ENCODE peak calls at places on chromosomes 3 and 15, in ten cellular contexts. Z, R, V, F, X, J, T, A, S and W are unnamed samples.

GRCh38 chr15:81152799-81153198 is 18.7 kb downstream of the CFAP161 start:
- DNase-seq in Z (no peak), R (no peak), V (no peak), F (no peak), X (no peak), J (no peak), T (no peak), A (no peak), S (no peak), W (no peak)

GRCh38 chr15:63638828-63639227 is 41.6 kb downstream of the FBXL22 start:
- DNase-seq in Z (no peak), R (no peak), V (no peak), F (no peak), X (no peak), J (no peak), T (no peak), A (no peak), S (no peak), W (no peak)

GRCh38 chr15:99076555-99077308 is 28.1 kb upstream of the SYNM start:
- DNase-seq in Z (peak), R (peak), V (peak), F (no peak), X (peak), J (no peak), T (no peak), A (peak), S (peak), W (peak)

GRCh38 chr15:53522878-53523455 is 236.5 kb downstream of the WDR72 start:
- DNase-seq in Z (no peak), R (no peak), V (no peak), F (no peak), X (no peak), J (no peak), T (no peak), A (no peak), S (no peak), W (no peak)

GRCh38 chr3:138781012-138781470 is 53.7 kb downstream of the PIK3CB start:
- DNase-seq in Z (no peak), R (no peak), V (no peak), F (peak), X (peak), J (peak), T (no peak), A (no peak), S (no peak), W (no peak)

GRCh38 chr15:68614621-68615035 is 35.8 kb downstream of the CORO2B start:
- DNase-seq in Z (peak), R (peak), V (no peak), F (no peak), X (no peak), J (no peak), T (no peak), A (peak), S (no peak), W (peak)

GRCh38 chr3:64109438-64109837 is 86.1 kb upstream of the PSMD6 start:
- DNase-seq in Z (peak), R (peak), V (no peak), F (no peak), X (no peak), J (no peak), T (no peak), A (peak), S (no peak), W (peak)

GRCh38 chr3:149646181-149646766 is 11.6 kb downstream of the WWTR1 start:
- DNase-seq in Z (no peak), R (no peak), V (no peak), F (no peak), X (no peak), J (no peak), T (no peak), A (no peak), S (no peak), W (no peak)

GRCh38 chr3:69006083-69006482 is 7.4 kb downstream of the EOGT start:
- DNase-seq in Z (no peak), R (no peak), V (no peak), F (no peak), X (no peak), J (no peak), T (no peak), A (no peak), S (no peak), W (no peak)

GRCh38 chr15:98684995-98685525 is 36.7 kb downstream of the IGF1R start:
- DNase-seq in Z (no peak), R (no peak), V (no peak), F (no peak), X (no peak), J (no peak), T (no peak), A (no peak), S (no peak), W (no peak)

GRCh38 chr3:114144909-114145688 is 33.8 kb downstream of the DRD3 start:
- DNase-seq in Z (no peak), R (peak), V (peak), F (no peak), X (no peak), J (no peak), T (no peak), A (peak), S (no peak), W (peak)

GRCh38 chr3:52004906-52005395 is 9.3 kb upstream of the RPL29 start:
- DNase-seq in Z (no peak), R (no peak), V (no peak), F (no peak), X (no peak), J (no peak), T (no peak), A (no peak), S (no peak), W (no peak)

GRCh38 chr3:160400048-160400630 is 689 bp downstream of the SMC4 start:
- DNase-seq in Z (peak), R (peak), V (peak), F (peak), X (no peak), J (no peak), T (peak), A (peak), S (no peak), W (peak)

GRCh38 chr15:70876011-70876410 is 16.2 kb downstream of the THAP10 start:
- DNase-seq in Z (no peak), R (no peak), V (no peak), F (no peak), X (no peak), J (no peak), T (no peak), A (no peak), S (no peak), W (no peak)

GRCh38 chr3:39038165-39038564 is 13.6 kb downstream of the SCN11A start:
- DNase-seq in Z (no peak), R (peak), V (peak), F (no peak), X (no peak), J (no peak), T (no peak), A (no peak), S (no peak), W (no peak)

GRCh38 chr15:64503640-64504039 is 43.3 kb downstream of the ZNF609 start:
- DNase-seq in Z (no peak), R (no peak), V (no peak), F (no peak), X (peak), J (no peak), T (no peak), A (peak), S (no peak), W (peak)

GRCh38 chr15:90620379-90621134 is 90.8 kb downstream of the CRTC3 start:
- DNase-seq in Z (no peak), R (no peak), V (peak), F (no peak), X (peak), J (no peak), T (peak), A (no peak), S (no peak), W (no peak)

GRCh38 chr3:162718697-162719096 is 1222.1 kb downstream of the OTOL1 start:
- DNase-seq in Z (no peak), R (no peak), V (peak), F (no peak), X (no peak), J (no peak), T (no peak), A (peak), S (no peak), W (no peak)

GRCh38 chr3:134367869-134368750 is 6.1 kb downstream of the AMOTL2 start:
- DNase-seq in Z (no peak), R (no peak), V (no peak), F (no peak), X (no peak), J (no peak), T (no peak), A (peak), S (no peak), W (no peak)

GRCh38 chr3:150407818-150408231 is 273 bp upstream of the TSC22D2 start:
- DNase-seq in Z (no peak), R (no peak), V (peak), F (no peak), X (no peak), J (no peak), T (peak), A (peak), S (no peak), W (peak)

GRCh38 chr15:48717458-48717857 is 71.9 kb upstream of the FBN1 start:
- DNase-seq in Z (no peak), R (no peak), V (peak), F (no peak), X (no peak), J (no peak), T (no peak), A (no peak), S (no peak), W (no peak)

GRCh38 chr3:26997226-26997625 is 372.0 kb downstream of the NEK10 start:
- DNase-seq in Z (no peak), R (no peak), V (no peak), F (no peak), X (no peak), J (no peak), T (no peak), A (no peak), S (no peak), W (no peak)

GRCh38 chr15:44033894-44034293 is 161.2 kb downstream of the FRMD5 start:
- DNase-seq in Z (no peak), R (peak), V (peak), F (no peak), X (no peak), J (no peak), T (no peak), A (peak), S (no peak), W (peak)

GRCh38 chr3:62011667-62012066 is 361.7 kb downstream of the FEZF2 start:
- DNase-seq in Z (no peak), R (no peak), V (peak), F (no peak), X (no peak), J (no peak), T (no peak), A (no peak), S (no peak), W (no peak)

GRCh38 chr3:71398157-71398836 is 185.2 kb downstream of the FOXP1 start:
- DNase-seq in Z (no peak), R (no peak), V (no peak), F (no peak), X (peak), J (no peak), T (no peak), A (no peak), S (peak), W (no peak)

GRCh38 chr3:183182073-183182472 is 19.5 kb upstream of the LAMP3 start:
- DNase-seq in Z (no peak), R (no peak), V (no peak), F (no peak), X (no peak), J (no peak), T (no peak), A (no peak), S (no peak), W (no peak)

GRCh38 chr3:194707176-194707575 is 21.5 kb downstream of the FAM43A start:
- DNase-seq in Z (no peak), R (no peak), V (no peak), F (no peak), X (no peak), J (no peak), T (no peak), A (no peak), S (no peak), W (no peak)

GRCh38 chr3:14340960-14341708 is 61.3 kb upstream of the SLC6A6 start:
- DNase-seq in Z (no peak), R (no peak), V (no peak), F (no peak), X (no peak), J (no peak), T (no peak), A (no peak), S (no peak), W (no peak)

GRCh38 chr3:133905376-133905775 is 9.7 kb upstream of the RAB6B start:
- DNase-seq in Z (no peak), R (no peak), V (no peak), F (no peak), X (no peak), J (no peak), T (no peak), A (no peak), S (no peak), W (no peak)

GRCh38 chr3:141370065-141370533 is 1.8 kb downstream of the ZBTB38 start:
- DNase-seq in Z (no peak), R (peak), V (peak), F (peak), X (peak), J (peak), T (no peak), A (peak), S (peak), W (peak)

GRCh38 chr3:31724681-31725080 is 192.0 kb downstream of the STT3B start:
- DNase-seq in Z (no peak), R (peak), V (peak), F (no peak), X (no peak), J (no peak), T (no peak), A (no peak), S (no peak), W (no peak)

GRCh38 chr15:90184119-90184785 is 16.9 kb upstream of the SEMA4B start:
- DNase-seq in Z (no peak), R (no peak), V (peak), F (no peak), X (peak), J (no peak), T (peak), A (peak), S (peak), W (peak)

GRCh38 chr15:69060744-69061143 is 46.2 kb downstream of the NOX5 start:
- DNase-seq in Z (no peak), R (no peak), V (no peak), F (no peak), X (peak), J (no peak), T (no peak), A (no peak), S (no peak), W (no peak)

GRCh38 chr15:65189102-65189740 is 4.1 kb upstream of the CLPX start:
- DNase-seq in Z (no peak), R (peak), V (peak), F (no peak), X (no peak), J (no peak), T (no peak), A (peak), S (no peak), W (peak)